ENCODE peak calls at places on chromosomes 2 and 18, in four cellular contexts. S is GM12878, U is K562, K is HL-60. X is an unnamed sample.

GRCh38 chr18:63970803-63971191 is 916 bp downstream of the SERPINB8 start:
- DNase-seq in S (no peak), U (no peak), K (no peak), X (no peak)

GRCh38 chr18:72086421-72086820 is 457.7 kb downstream of the CBLN2 start:
- DNase-seq in S (no peak), U (peak; percentile 2), K (peak; percentile 13), X (no peak)

GRCh38 chr2:65349863-65350262 is 82.5 kb downstream of the SPRED2 start:
- DNase-seq in S (no peak), U (peak; percentile 61), K (no peak), X (no peak)

GRCh38 chr2:168699834-168700417 is 102.5 kb upstream of the NOSTRIN start:
- DNase-seq in S (no peak), U (no peak), K (no peak), X (no peak)

GRCh38 chr2:169839954-169840746 is 12.9 kb downstream of the UBR3 start:
- DNase-seq in S (no peak), U (peak; percentile 64), K (no peak), X (no peak)

GRCh38 chr2:237299897-237300296 is 114.1 kb downstream of the COL6A3 start:
- DNase-seq in S (no peak), U (no peak), K (no peak), X (no peak)

GRCh38 chr2:127176371-127177311 is 43.5 kb downstream of the CYP27C1 start:
- DNase-seq in S (no peak), U (no peak), K (no peak), X (no peak)

GRCh38 chr2:237732790-237733349 is 65.7 kb upstream of the RBM44 start:
- DNase-seq in S (no peak), U (no peak), K (no peak), X (no peak)

GRCh38 chr2:82230406-82230805 is 1925.9 kb upstream of the LRRTM1 start:
- DNase-seq in S (no peak), U (no peak), K (no peak), X (no peak)

GRCh38 chr2:1414121-1414520 is 858 bp downstream of the TPO start:
- DNase-seq in S (no peak), U (no peak), K (no peak), X (no peak)

GRCh38 chr2:187499941-187500532 is 52.0 kb upstream of the CALCRL start:
- DNase-seq in S (no peak), U (peak; percentile 57), K (peak; percentile 49), X (no peak)

GRCh38 chr2:46197672-46198071 is 99.5 kb upstream of the EPAS1 start:
- DNase-seq in S (no peak), U (no peak), K (no peak), X (no peak)

GRCh38 chr2:27093430-27094352 is 7.1 kb downstream of the KHK start:
- DNase-seq in S (no peak), U (no peak), K (no peak), X (no peak)

GRCh38 chr2:184523732-184524131 is 74.6 kb upstream of the ZNF804A start:
- DNase-seq in S (no peak), U (no peak), K (no peak), X (no peak)

GRCh38 chr18:37668971-37669747 is 103.6 kb upstream of the CELF4 start:
- DNase-seq in S (no peak), U (no peak), K (no peak), X (no peak)

GRCh38 chr2:128774320-128775063 is 455.8 kb upstream of the HS6ST1 start:
- DNase-seq in S (no peak), U (no peak), K (no peak), X (no peak)

GRCh38 chr2:106638043-106638442 is 150.9 kb downstream of the CD8B2 start:
- DNase-seq in S (no peak), U (no peak), K (no peak), X (no peak)

GRCh38 chr18:47206945-47207637 is 30.9 kb upstream of the IER3IP1 start:
- DNase-seq in S (no peak), U (no peak), K (no peak), X (no peak)

GRCh38 chr18:42268793-42269192 is 313.8 kb downstream of the PIK3C3 start:
- DNase-seq in S (no peak), U (no peak), K (no peak), X (no peak)

GRCh38 chr18:32373995-32374394 is 96.7 kb downstream of the GAREM1 start:
- DNase-seq in S (no peak), U (no peak), K (no peak), X (no peak)

GRCh38 chr2:216519154-216519762 is 20.6 kb downstream of the RPL37A start:
- DNase-seq in S (no peak), U (peak; percentile 50), K (peak; percentile 65), X (peak; percentile 27)

GRCh38 chr2:85326946-85327756 is 638 bp downstream of the TGOLN2 start:
- DNase-seq in S (no peak), U (no peak), K (peak; percentile 48), X (peak; percentile 37)

GRCh38 chr18:48729421-48729820 is 190.6 kb downstream of the CTIF start:
- DNase-seq in S (no peak), U (no peak), K (no peak), X (no peak)

DNA sequence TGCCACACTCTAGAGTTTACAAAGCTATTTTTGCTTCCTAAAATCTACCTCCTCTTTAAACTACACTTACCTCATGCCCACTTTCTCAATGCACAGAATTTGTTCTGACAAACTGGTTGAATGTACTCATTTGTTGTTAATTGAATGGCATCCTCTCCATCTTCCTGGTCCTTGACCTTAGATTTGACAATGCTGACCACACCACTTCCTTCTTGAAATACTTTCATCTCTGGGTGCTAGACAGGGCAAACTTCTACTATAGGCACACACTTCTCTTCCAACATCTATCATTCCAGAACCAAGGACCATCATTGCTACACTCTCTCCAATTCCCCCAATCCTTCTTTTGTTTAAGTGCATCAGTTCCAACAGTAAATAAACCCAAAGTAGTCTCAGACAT is 22.3 kb downstream of the ARL5A start:
- DNase-seq in S (no peak), U (no peak), K (no peak), X (no peak)
- TF ChIP-seq SPI1 in S (no peak), U (no peak), K (no peak), X (peak; percentile 14)

GRCh38 chr2:74690571-74690970 is 36.5 kb downstream of the SEMA4F start:
- DNase-seq in S (peak; percentile 28), U (peak; percentile 27), K (peak; percentile 66), X (peak; percentile 39)

GRCh38 chr2:74688881-74689280 is 34.8 kb downstream of the SEMA4F start:
- DNase-seq in S (no peak), U (no peak), K (no peak), X (no peak)

GRCh38 chr2:74685408-74685807 is 31.4 kb downstream of the SEMA4F start:
- DNase-seq in S (no peak), U (peak; percentile 49), K (no peak), X (no peak)

GRCh38 chr2:74691955-74692354 is 37.9 kb downstream of the SEMA4F start:
- DNase-seq in S (no peak), U (no peak), K (no peak), X (no peak)

GRCh38 chr2:74689671-74690070 is 35.6 kb downstream of the SEMA4F start:
- DNase-seq in S (no peak), U (no peak), K (no peak), X (no peak)
- TF ChIP-seq SPI1 in S (no peak), U (no peak), K (no peak), X (no peak)

DNA sequence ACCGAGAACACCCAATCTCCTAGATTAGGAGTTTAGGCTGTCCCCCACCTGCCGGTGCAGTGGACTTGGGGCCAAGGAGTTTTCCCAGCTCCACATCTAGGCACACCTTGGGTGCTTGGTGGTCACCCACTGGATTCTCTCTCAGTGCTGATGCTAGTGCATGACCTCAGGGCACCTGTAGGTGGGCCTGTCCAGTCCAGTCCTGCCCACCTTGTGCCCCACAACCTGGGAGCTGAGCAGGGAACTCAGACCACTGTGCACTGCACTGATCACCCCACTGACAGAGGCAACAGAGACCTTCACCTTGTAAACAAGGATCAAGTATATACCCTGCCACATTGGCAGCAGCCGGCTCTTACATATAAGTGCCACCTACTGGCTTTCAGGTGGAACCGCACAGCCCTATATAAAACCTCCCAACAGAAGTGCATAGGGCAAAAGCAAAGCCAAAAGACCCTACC is 12.7 kb upstream of the CDH19 start:
- DNase-seq in S (no peak), U (no peak), K (peak; percentile 33), X (no peak)
- TF ChIP-seq SPI1 in S (no peak), U (no peak), K (no peak), X (no peak)

GRCh38 chr2:230172852-230173251 is 46.9 kb downstream of the SP110 start:
- DNase-seq in S (no peak), U (no peak), K (no peak), X (no peak)

GRCh38 chr2:230172156-230172555 is 47.6 kb downstream of the SP110 start:
- DNase-seq in S (no peak), U (no peak), K (no peak), X (no peak)

GRCh38 chr2:230174466-230174865 is 45.3 kb downstream of the SP110 start:
- DNase-seq in S (no peak), U (no peak), K (no peak), X (no peak)

GRCh38 chr2:230166557-230167170 is 53.1 kb downstream of the SP110 start:
- DNase-seq in S (no peak), U (no peak), K (peak; percentile 31), X (no peak)

GRCh38 chr2:230170532-230170931 is 49.3 kb downstream of the SP110 start:
- DNase-seq in S (no peak), U (no peak), K (peak; percentile 79), X (no peak)
- TF ChIP-seq SPI1 in S (no peak), U (no peak), K (no peak), X (no peak)

GRCh38 chr2:122031544-122032263 is 276.3 kb downstream of the TSN start:
- DNase-seq in S (peak; percentile 1), U (no peak), K (no peak), X (no peak)
- TF ChIP-seq SPI1 in S (no peak), U (no peak), K (no peak), X (no peak)

X was measured in GM12891.